ENCODE peak calls at places on chromosomes 12 and 14, in four cellular contexts. One of them, this sample, is unnamed.

GRCh38 chr12:93266-94005 is 26.9 kb downstream of the IQSEC3 start:
- DNase-seq in PC-3: no peak
- DNase-seq in Peyer's patch: no peak
- DNase-seq in OCI-LY7: peak; percentile 34
- DNase-seq in this sample: no peak

GRCh38 chr12:3668479-3669165 is 84.3 kb downstream of the CRACR2A start:
- DNase-seq in PC-3: no peak
- DNase-seq in Peyer's patch: no peak
- DNase-seq in OCI-LY7: no peak
- DNase-seq in this sample: no peak

GRCh38 chr14:103716091-103716801 is 636 bp downstream of the ZFYVE21 start:
- DNase-seq in PC-3: no peak
- DNase-seq in Peyer's patch: no peak
- DNase-seq in OCI-LY7: no peak
- DNase-seq in this sample: no peak

GRCh38 chr14:89615421-89615820 is 198.4 kb upstream of the FOXN3 start:
- DNase-seq in PC-3: no peak
- DNase-seq in Peyer's patch: no peak
- DNase-seq in OCI-LY7: peak; percentile 13
- DNase-seq in this sample: no peak

GRCh38 chr12:114895822-114896221 is 211.8 kb upstream of the TBX3 start:
- DNase-seq in PC-3: no peak
- DNase-seq in Peyer's patch: no peak
- DNase-seq in OCI-LY7: no peak
- DNase-seq in this sample: no peak

GRCh38 chr12:46404225-46404631 is 31.7 kb upstream of the SLC38A2 start:
- DNase-seq in PC-3: no peak
- DNase-seq in Peyer's patch: no peak
- DNase-seq in OCI-LY7: no peak
- DNase-seq in this sample: no peak

GRCh38 chr14:61315288-61315687 is 6.1 kb upstream of the PRKCH start:
- DNase-seq in PC-3: no peak
- DNase-seq in Peyer's patch: no peak
- DNase-seq in OCI-LY7: no peak
- DNase-seq in this sample: no peak

GRCh38 chr12:10384191-10384590 is 5.7 kb downstream of the KLRK1 start:
- DNase-seq in PC-3: no peak
- DNase-seq in Peyer's patch: no peak
- DNase-seq in OCI-LY7: no peak
- DNase-seq in this sample: no peak

GRCh38 chr12:46831335-46832083 is 5.7 kb upstream of the SLC38A4 start:
- DNase-seq in PC-3: no peak
- DNase-seq in Peyer's patch: no peak
- DNase-seq in OCI-LY7: no peak
- DNase-seq in this sample: no peak

GRCh38 chr14:80266930-80267329 is 55.6 kb upstream of the DIO2 start:
- DNase-seq in PC-3: peak; percentile 22
- DNase-seq in Peyer's patch: no peak
- DNase-seq in OCI-LY7: no peak
- DNase-seq in this sample: no peak

DNA sequence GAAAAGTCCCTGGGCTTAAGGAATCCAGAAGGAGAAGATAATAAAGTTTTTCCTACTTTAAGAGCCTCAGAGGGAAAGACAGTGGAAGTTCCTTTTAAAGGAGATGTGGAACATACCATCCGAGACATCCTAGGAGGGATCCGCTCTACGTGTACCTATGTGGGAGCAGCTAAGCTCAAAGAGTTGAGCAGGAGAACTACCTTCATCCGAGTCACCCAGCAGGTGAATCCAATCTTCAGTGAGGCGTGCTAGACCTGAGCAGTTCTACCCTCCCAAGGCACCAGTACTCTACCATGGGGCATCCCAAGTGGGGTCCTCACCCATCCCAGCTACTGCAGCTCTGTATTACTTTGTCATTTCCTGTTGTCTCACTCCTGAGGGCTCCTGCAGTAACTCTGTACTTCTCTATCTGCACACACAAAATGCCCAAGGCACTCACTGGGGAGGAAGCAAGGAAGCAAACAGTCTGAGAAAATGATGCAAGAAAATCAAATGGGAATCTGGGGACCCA is 3.8 kb downstream of the TINF2 start:
- DNase-seq in PC-3: no peak
- DNase-seq in Peyer's patch: no peak
- DNase-seq in OCI-LY7: no peak
- DNase-seq in this sample: no peak
- H3K4me1 ChIP-seq in PC-3: peaks cover 53% of the 10 kb centered on the region
- H3K4me1 ChIP-seq in Peyer's patch: peaks cover 48% of the 10 kb centered on the region
- H3K4me1 ChIP-seq in OCI-LY7: peaks cover 38% of the 10 kb centered on the region
- H3K4me1 ChIP-seq in this sample: peaks cover 48% of the 10 kb centered on the region

DNA sequence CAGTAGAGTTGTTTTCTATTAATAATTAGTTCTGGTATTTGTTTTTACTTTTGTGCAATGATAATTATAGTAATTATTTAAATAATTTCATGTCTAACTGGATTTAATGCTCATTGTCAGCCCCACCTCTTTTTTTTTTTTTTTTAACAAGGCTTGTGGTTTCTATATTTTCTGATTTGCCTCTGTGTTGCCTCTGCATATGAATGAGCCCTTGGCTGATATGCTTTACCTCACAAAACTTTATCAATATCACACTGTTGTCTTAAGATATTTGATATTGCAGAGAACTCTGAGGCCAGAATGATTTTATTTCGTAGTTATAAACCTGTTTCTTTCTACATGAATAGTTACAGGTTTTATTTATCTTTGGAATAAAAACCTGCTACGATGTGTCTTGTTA is 116.2 kb upstream of the ATP2B1 start:
- DNase-seq in PC-3: no peak
- DNase-seq in Peyer's patch: no peak
- DNase-seq in OCI-LY7: no peak
- DNase-seq in this sample: no peak
- H3K4me3 ChIP-seq in PC-3: peak overlapping the region; percentile 10
- H3K4me3 ChIP-seq in Peyer's patch: no peak overlapping the region
- H3K4me3 ChIP-seq in OCI-LY7: no peak overlapping the region
- H3K4me3 ChIP-seq in this sample: no peak overlapping the region

DNA sequence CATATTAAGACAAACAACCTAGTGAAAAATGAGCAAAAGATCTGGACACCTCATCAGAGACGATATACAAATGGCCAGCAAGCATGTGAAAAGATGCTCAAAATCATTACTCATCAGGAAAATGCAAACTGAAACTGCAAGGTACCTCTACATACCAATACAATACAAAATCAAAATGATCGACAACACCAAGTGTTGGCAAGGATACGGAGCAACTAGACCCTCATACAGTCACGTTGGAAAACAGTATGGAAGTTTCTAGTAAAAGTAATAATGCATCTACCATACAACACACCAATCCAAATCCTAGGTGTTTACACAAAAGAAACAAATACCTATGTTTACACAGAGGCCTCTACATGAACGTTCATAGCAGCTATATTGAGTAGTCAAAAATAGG is 99.9 kb downstream of the IPO8 start:
- DNase-seq in PC-3: no peak
- DNase-seq in Peyer's patch: no peak
- DNase-seq in OCI-LY7: no peak
- DNase-seq in this sample: no peak
- H3K27ac ChIP-seq in PC-3: no peak overlapping the region
- H3K27ac ChIP-seq in Peyer's patch: no peak overlapping the region
- H3K27ac ChIP-seq in OCI-LY7: no peak overlapping the region
- H3K27ac ChIP-seq in this sample: no peak overlapping the region

DNA sequence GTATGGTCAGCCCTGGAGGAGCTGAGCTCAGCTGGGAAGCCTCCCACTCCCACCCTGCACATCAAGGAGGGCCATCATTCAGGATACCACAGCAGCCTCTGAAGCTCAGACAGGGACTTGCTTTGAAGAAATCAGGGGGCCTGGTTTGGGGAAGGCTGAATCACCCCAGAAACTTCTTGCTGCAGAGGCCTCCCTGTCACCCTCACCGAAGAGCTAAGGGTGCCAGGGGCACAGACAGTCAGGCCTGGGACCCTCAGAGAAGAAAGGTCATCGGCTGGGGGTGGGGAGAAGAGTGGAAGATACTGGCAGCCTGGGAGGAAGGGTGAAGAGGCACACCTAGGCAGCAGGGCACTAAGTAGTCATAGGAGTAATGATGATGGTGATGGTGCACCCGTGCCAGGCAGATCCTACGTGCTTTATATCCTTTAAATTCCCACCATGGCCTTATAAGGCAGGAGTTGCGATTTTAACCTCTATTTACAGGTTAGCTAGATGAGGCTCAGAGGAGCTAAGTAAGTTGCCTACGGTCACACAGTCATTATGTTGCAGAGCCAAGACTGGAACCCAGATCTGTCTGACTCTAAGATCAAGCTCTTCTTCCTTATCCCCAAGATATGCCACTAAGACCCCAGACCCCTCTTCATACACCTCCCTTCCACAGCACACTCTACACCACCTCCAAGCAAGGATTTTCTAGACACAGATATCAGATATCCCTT is 28.5 kb upstream of the PNMA1 start:
- DNase-seq in PC-3: no peak
- DNase-seq in Peyer's patch: no peak
- DNase-seq in OCI-LY7: no peak
- DNase-seq in this sample: no peak
- H3K4me1 ChIP-seq in PC-3: peaks cover 78% of the 10 kb centered on the region
- H3K4me1 ChIP-seq in Peyer's patch: peaks cover 92% of the 10 kb centered on the region
- H3K4me1 ChIP-seq in OCI-LY7: peaks cover 71% of the 10 kb centered on the region
- H3K4me1 ChIP-seq in this sample: peaks cover 77% of the 10 kb centered on the region

GRCh38 chr14:55256586-55256985 is 14.6 kb upstream of the FBXO34 start:
- DNase-seq in PC-3: no peak
- DNase-seq in Peyer's patch: no peak
- DNase-seq in OCI-LY7: no peak
- DNase-seq in this sample: no peak
- H3K4me3 ChIP-seq in PC-3: no peak overlapping the region
- H3K4me3 ChIP-seq in Peyer's patch: no peak overlapping the region
- H3K4me3 ChIP-seq in OCI-LY7: no peak overlapping the region
- H3K4me3 ChIP-seq in this sample: no peak overlapping the region

DNA sequence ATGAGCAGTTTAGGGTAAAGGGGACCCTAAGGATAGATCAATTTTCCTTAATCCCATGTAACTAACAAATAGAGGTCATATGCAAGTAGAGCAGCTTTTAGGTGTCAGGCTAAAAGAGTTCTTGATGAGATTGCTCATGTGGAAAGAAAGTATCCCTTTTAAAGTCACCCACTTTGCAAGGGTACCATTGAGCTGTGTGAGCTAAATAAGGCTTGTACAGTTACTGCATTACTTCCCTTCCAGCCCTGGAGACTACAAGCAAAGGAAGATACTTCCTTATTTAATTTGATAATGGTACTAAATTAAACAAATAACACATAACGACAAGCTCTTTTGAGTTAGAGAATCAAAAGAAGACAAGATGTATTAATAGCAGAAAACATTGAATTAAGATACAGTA is 191.7 kb downstream of the TMX1 start:
- DNase-seq in PC-3: no peak
- DNase-seq in Peyer's patch: no peak
- DNase-seq in OCI-LY7: no peak
- DNase-seq in this sample: no peak
- H3K27ac ChIP-seq in PC-3: no peak overlapping the region
- H3K27ac ChIP-seq in Peyer's patch: no peak overlapping the region
- H3K27ac ChIP-seq in OCI-LY7: no peak overlapping the region
- H3K27ac ChIP-seq in this sample: no peak overlapping the region

This sample was measured in effector memory CD4-positive, alpha-beta T cell.